ENCODE peak calls at places on chromosomes 12 and 14, in ten cellular contexts. I is A172; O is HEK293T; Z is cardiac fibroblast; Q is activated T-helper 2 cell treated with anti-CD3 and anti-CD28 coated beads, Interferon-gamma antibody, Interleukin-2, Interleukin-4, amounts not matched to agents 10 μg/mL and 5 μg/mL and 100 μg/mL, durations not matched to agents 14 hours and 24 hours and 36 hours; M is activated CD4-positive, alpha-beta T cell treated with anti-CD3 and anti-CD28 coated beads, Interleukin-2, amount 10 ng/mL, durations not matched to agents 24 days and 14 days; S is GM04503; B is NCI-H1930; R is ascending aorta; X is ELR. P is an unnamed sample.

GRCh38 chr12:60072911-60073310 is 477.1 kb downstream of the SLC16A7 start:
- DNase-seq in I (peak; percentile 62), O (no peak), Z (peak; percentile 0), Q (no peak), M (no peak), S (peak; percentile 13), B (no peak), R (no peak), X (peak; percentile 53), P (no peak)

GRCh38 chr14:33602396-33602795 is 348.5 kb downstream of the EGLN3 start:
- DNase-seq in I (peak; percentile 23), O (no peak), Z (no peak), Q (no peak), M (no peak), S (no peak), B (no peak), R (no peak), X (peak; percentile 6), P (no peak)

GRCh38 chr14:83529531-83529930 is 1995.9 kb upstream of the SEL1L start:
- DNase-seq in I (no peak), O (no peak), Z (no peak), Q (no peak), M (no peak), S (no peak), B (no peak), R (no peak), X (no peak), P (no peak)

GRCh38 chr12:102740157-102741032 is 176.6 kb downstream of the PAH start:
- DNase-seq in I (peak; percentile 43), O (no peak), Z (peak; percentile 41), Q (no peak), M (no peak), S (no peak), B (no peak), R (no peak), X (peak; percentile 56), P (no peak)

GRCh38 chr14:72638021-72638420 is 255.9 kb downstream of the DPF3 start:
- DNase-seq in I (peak; percentile 91), O (no peak), Z (peak; percentile 61), Q (no peak), M (no peak), S (peak; percentile 85), B (no peak), R (no peak), X (peak; percentile 96), P (no peak)

GRCh38 chr12:114013601-114014345 is 47.6 kb upstream of the RBM19 start:
- DNase-seq in I (peak; percentile 42), O (peak; percentile 26), Z (peak; percentile 42), Q (no peak), M (no peak), S (no peak), B (peak; percentile 26), R (no peak), X (peak; percentile 48), P (no peak)

GRCh38 chr12:126248871-126249403 is 1183.7 kb downstream of the AACS start:
- DNase-seq in I (no peak), O (no peak), Z (peak; percentile 0), Q (no peak), M (no peak), S (no peak), B (no peak), R (no peak), X (no peak), P (no peak)

GRCh38 chr12:5388581-5389535 is 43.0 kb upstream of the NTF3 start:
- DNase-seq in I (peak; percentile 60), O (no peak), Z (no peak), Q (no peak), M (no peak), S (no peak), B (no peak), R (no peak), X (peak; percentile 69), P (no peak)

GRCh38 chr12:59808317-59808910 is 212.6 kb downstream of the SLC16A7 start:
- DNase-seq in I (peak; percentile 16), O (peak; percentile 17), Z (peak; percentile 60), Q (no peak), M (peak; percentile 66), S (no peak), B (peak; percentile 3), R (no peak), X (peak; percentile 60), P (no peak)

GRCh38 chr12:22304341-22304740 is 30.2 kb downstream of the ST8SIA1 start:
- DNase-seq in I (no peak), O (no peak), Z (no peak), Q (no peak), M (no peak), S (no peak), B (no peak), R (no peak), X (no peak), P (no peak)

GRCh38 chr14:55838529-55839052 is 258.6 kb downstream of the KTN1 start:
- DNase-seq in I (no peak), O (no peak), Z (no peak), Q (no peak), M (no peak), S (no peak), B (no peak), R (no peak), X (no peak), P (no peak)

GRCh38 chr14:106831322-106831720 is 1304.9 kb downstream of the TMEM121 start:
- DNase-seq in I (no peak), O (no peak), Z (no peak), Q (peak; percentile 43), M (peak; percentile 86), S (no peak), B (peak; percentile 58), R (no peak), X (peak; percentile 4), P (peak; percentile 50)

GRCh38 chr14:36857136-36857535 is 195.5 kb downstream of the PAX9 start:
- DNase-seq in I (no peak), O (no peak), Z (no peak), Q (no peak), M (no peak), S (no peak), B (peak; percentile 24), R (no peak), X (no peak), P (no peak)

GRCh38 chr12:105522166-105522825 is 191.8 kb downstream of the C12orf75 start:
- DNase-seq in I (peak; percentile 6), O (no peak), Z (peak; percentile 50), Q (no peak), M (no peak), S (peak; percentile 52), B (no peak), R (no peak), X (peak; percentile 16), P (no peak)

GRCh38 chr14:75283162-75283883 is 4.7 kb downstream of the FOS start:
- DNase-seq in I (no peak), O (no peak), Z (peak; percentile 91), Q (no peak), M (peak; percentile 74), S (no peak), B (no peak), R (no peak), X (no peak), P (peak; percentile 56)

GRCh38 chr14:91493169-91493568 is 16.9 kb downstream of the PPP4R3A start:
- DNase-seq in I (no peak), O (no peak), Z (peak; percentile 23), Q (no peak), M (no peak), S (no peak), B (no peak), R (no peak), X (no peak), P (no peak)

GRCh38 chr14:75647650-75648049 is 13.0 kb downstream of the ERG28 start:
- DNase-seq in I (no peak), O (no peak), Z (peak; percentile 68), Q (no peak), M (no peak), S (no peak), B (no peak), R (no peak), X (no peak), P (no peak)

GRCh38 chr12:20627001-20627588 is 68.0 kb upstream of the SLCO1C1 start:
- DNase-seq in I (no peak), O (no peak), Z (no peak), Q (no peak), M (no peak), S (no peak), B (no peak), R (no peak), X (no peak), P (no peak)

GRCh38 chr12:3228587-3228986 is 151.4 kb downstream of the TSPAN9 start:
- DNase-seq in I (no peak), O (no peak), Z (no peak), Q (no peak), M (no peak), S (no peak), B (no peak), R (no peak), X (no peak), P (no peak)

GRCh38 chr14:24889843-24890242 is 160.1 kb downstream of the STXBP6 start:
- DNase-seq in I (no peak), O (no peak), Z (no peak), Q (no peak), M (no peak), S (no peak), B (no peak), R (no peak), X (no peak), P (no peak)

GRCh38 chr12:127149226-127149964 is 1117.6 kb upstream of the TMEM132C start:
- DNase-seq in I (peak; percentile 32), O (no peak), Z (peak; percentile 15), Q (no peak), M (no peak), S (peak; percentile 82), B (no peak), R (no peak), X (peak; percentile 37), P (no peak)

GRCh38 chr12:49824886-49825285 is 3.3 kb downstream of the NCKAP5L start:
- DNase-seq in I (no peak), O (no peak), Z (peak; percentile 58), Q (no peak), M (no peak), S (no peak), B (no peak), R (no peak), X (peak; percentile 81), P (no peak)

GRCh38 chr12:130715150-130715995 is 726 bp downstream of the RIMBP2 start:
- DNase-seq in I (no peak), O (no peak), Z (no peak), Q (no peak), M (no peak), S (no peak), B (no peak), R (no peak), X (no peak), P (no peak)

GRCh38 chr14:22391908-22392307 is 197.1 kb downstream of the DAD1 start:
- DNase-seq in I (peak; percentile 58), O (peak; percentile 68), Z (peak; percentile 83), Q (no peak), M (no peak), S (no peak), B (peak; percentile 18), R (no peak), X (peak; percentile 71), P (peak; percentile 0)

GRCh38 chr14:81303258-81303935 is 82.6 kb upstream of the GTF2A1 start:
- DNase-seq in I (no peak), O (no peak), Z (no peak), Q (peak; percentile 13), M (peak; percentile 66), S (no peak), B (no peak), R (no peak), X (no peak), P (no peak)

GRCh38 chr14:101200650-101201516 is 297.4 kb upstream of the RTL1 start:
- DNase-seq in I (no peak), O (no peak), Z (no peak), Q (no peak), M (no peak), S (no peak), B (no peak), R (no peak), X (no peak), P (no peak)

GRCh38 chr12:105814283-105814682 is 324.5 kb downstream of the NUAK1 start:
- DNase-seq in I (no peak), O (no peak), Z (no peak), Q (no peak), M (no peak), S (no peak), B (peak; percentile 98), R (no peak), X (no peak), P (no peak)

GRCh38 chr12:27843714-27844245 is 63.7 kb upstream of the MANSC4 start:
- DNase-seq in I (no peak), O (no peak), Z (peak; percentile 82), Q (no peak), M (no peak), S (no peak), B (no peak), R (no peak), X (no peak), P (no peak)

P was measured in effector memory CD8-positive, alpha-beta T cell.